ENCODE peak calls at places on chromosomes 11 and 22, in seven cellular contexts. A is HepG2, L is K562, V is SK-N-SH, E is HCT116, O is H1, N is GM12878. G is an unnamed sample.

GRCh38 chr11:46977038-46977818 is 40.7 kb downstream of the CSTPP1 start:
- DNase-seq in A (peak), L (no peak), V (no peak), E (no peak), O (no peak), N (no peak), G (no peak)

GRCh38 chr22:41893591-41894375 is 21.1 kb downstream of the SHISA8 start:
- DNase-seq in A (no peak), L (no peak), V (no peak), E (no peak), O (no peak), N (no peak), G (no peak)

GRCh38 chr22:29307658-29308147 is 1.3 kb downstream of the GAS2L1 start:
- DNase-seq in A (no peak), L (no peak), V (peak), E (no peak), O (no peak), N (no peak), G (no peak)

GRCh38 chr11:124917115-124917637 is 1.9 kb upstream of the HEPN1 start:
- DNase-seq in A (peak), L (no peak), V (no peak), E (no peak), O (no peak), N (no peak), G (no peak)

GRCh38 chr22:19750666-19751490 is 9.7 kb upstream of the TBX1 start:
- DNase-seq in A (no peak), L (no peak), V (no peak), E (no peak), O (no peak), N (no peak), G (peak)

GRCh38 chr11:113023228-113023627 is 62.0 kb downstream of the NCAM1 start:
- DNase-seq in A (no peak), L (no peak), V (no peak), E (no peak), O (no peak), N (no peak), G (no peak)

GRCh38 chr22:40310081-40310770 is 36.1 kb upstream of the ADSL start:
- DNase-seq in A (no peak), L (no peak), V (no peak), E (no peak), O (no peak), N (no peak), G (no peak)

GRCh38 chr11:69367211-69367964 is 73.4 kb downstream of the MYEOV start:
- DNase-seq in A (no peak), L (no peak), V (no peak), E (no peak), O (peak), N (no peak), G (no peak)

GRCh38 chr11:75468534-75469340 is 35.7 kb upstream of the KLHL35 start:
- DNase-seq in A (no peak), L (peak), V (peak), E (no peak), O (no peak), N (no peak), G (no peak)

GRCh38 chr22:24427500-24428164 is at the start of gene ADORA2A:
- DNase-seq in A (no peak), L (no peak), V (peak), E (no peak), O (no peak), N (peak), G (no peak)

GRCh38 chr22:40708177-40708576 is 28.9 kb downstream of the MCHR1 start:
- DNase-seq in A (no peak), L (no peak), V (no peak), E (no peak), O (no peak), N (no peak), G (no peak)

GRCh38 chr11:104564921-104565580 is 333.2 kb downstream of the CASP12 start:
- DNase-seq in A (no peak), L (no peak), V (no peak), E (no peak), O (no peak), N (no peak), G (no peak)

GRCh38 chr11:124970925-124971324 is 16.9 kb downstream of the CCDC15 start:
- DNase-seq in A (peak), L (peak), V (peak), E (peak), O (no peak), N (no peak), G (peak)

GRCh38 chr11:44313701-44314489 is 4.0 kb upstream of the ALX4 start:
- DNase-seq in A (no peak), L (no peak), V (no peak), E (no peak), O (no peak), N (no peak), G (peak)

GRCh38 chr11:30917859-30918478 is 331.8 kb upstream of the MPPED2 start:
- DNase-seq in A (peak), L (peak), V (peak), E (peak), O (no peak), N (no peak), G (peak)

GRCh38 chr11:69598147-69598546 is 42.8 kb upstream of the CCND1 start:
- DNase-seq in A (no peak), L (no peak), V (peak), E (no peak), O (peak), N (no peak), G (peak)

GRCh38 chr11:124839051-124839971 is 25.9 kb upstream of the ROBO3 start:
- DNase-seq in A (no peak), L (peak), V (peak), E (no peak), O (peak), N (no peak), G (no peak)

GRCh38 chr11:60469723-60470122 is 14.1 kb downstream of the MS4A1 start:
- DNase-seq in A (no peak), L (no peak), V (no peak), E (no peak), O (no peak), N (no peak), G (no peak)

GRCh38 chr11:96065379-96065778 is 141.5 kb upstream of the MTMR2 start:
- DNase-seq in A (no peak), L (no peak), V (no peak), E (no peak), O (no peak), N (no peak), G (no peak)

GRCh38 chr11:66150140-66150539 is 80.1 kb downstream of the PACS1 start:
- DNase-seq in A (no peak), L (no peak), V (no peak), E (no peak), O (no peak), N (no peak), G (no peak)

GRCh38 chr22:43867839-43868652 is 5.7 kb upstream of the SULT4A1 start:
- DNase-seq in A (no peak), L (peak), V (no peak), E (no peak), O (peak), N (no peak), G (peak)

GRCh38 chr11:79676396-79676795 is 235.6 kb upstream of the TENM4 start:
- DNase-seq in A (no peak), L (no peak), V (no peak), E (no peak), O (no peak), N (no peak), G (no peak)

GRCh38 chr11:113874920-113875413 is 405 bp downstream of the USP28 start:
- DNase-seq in A (no peak), L (no peak), V (peak), E (no peak), O (no peak), N (no peak), G (peak)

GRCh38 chr11:116563028-116563712 is 209.6 kb downstream of the BUD13 start:
- DNase-seq in A (peak), L (peak), V (no peak), E (no peak), O (no peak), N (no peak), G (peak)

GRCh38 chr11:121964591-121964990 is 151.4 kb downstream of the BLID start:
- DNase-seq in A (no peak), L (no peak), V (no peak), E (no peak), O (no peak), N (no peak), G (peak)

GRCh38 chr22:30324008-30324730 is 2.6 kb downstream of the TBC1D10A start:
- DNase-seq in A (no peak), L (no peak), V (no peak), E (no peak), O (no peak), N (no peak), G (no peak)

GRCh38 chr11:19025799-19026406 is 34.6 kb downstream of the MRGPRX2 start:
- DNase-seq in A (no peak), L (no peak), V (peak), E (no peak), O (no peak), N (no peak), G (no peak)

GRCh38 chr11:96622026-96622634 is 232.3 kb downstream of the JRKL start:
- DNase-seq in A (no peak), L (no peak), V (no peak), E (no peak), O (no peak), N (no peak), G (no peak)

GRCh38 chr11:9953994-9954626 is 290.2 kb downstream of the SWAP70 start:
- DNase-seq in A (no peak), L (no peak), V (no peak), E (no peak), O (no peak), N (no peak), G (no peak)

GRCh38 chr11:125995313-125995712 is 49.5 kb downstream of the VSIG10L2 start:
- DNase-seq in A (no peak), L (no peak), V (no peak), E (no peak), O (no peak), N (no peak), G (no peak)

GRCh38 chr22:25166266-25167056 is 33.2 kb upstream of the CRYBB3 start:
- DNase-seq in A (no peak), L (no peak), V (no peak), E (no peak), O (no peak), N (no peak), G (no peak)

GRCh38 chr22:22753526-22754267 is 109.3 kb downstream of the GGTLC2 start:
- DNase-seq in A (peak), L (peak), V (peak), E (peak), O (peak), N (no peak), G (peak)

GRCh38 chr11:3136542-3137455 is 28.3 kb downstream of the OSBPL5 start:
- DNase-seq in A (no peak), L (no peak), V (no peak), E (no peak), O (no peak), N (no peak), G (no peak)

GRCh38 chr11:93348931-93349330 is 18.4 kb downstream of the DEUP1 start:
- DNase-seq in A (no peak), L (no peak), V (no peak), E (no peak), O (no peak), N (no peak), G (no peak)

GRCh38 chr11:130737041-130737830 is 179.0 kb downstream of the SNX19 start:
- DNase-seq in A (no peak), L (no peak), V (no peak), E (no peak), O (no peak), N (no peak), G (no peak)

GRCh38 chr11:104191124-104191523 is 27.2 kb upstream of the PDGFD start:
- DNase-seq in A (no peak), L (no peak), V (no peak), E (no peak), O (no peak), N (no peak), G (no peak)

GRCh38 chr22:27727673-27728451 is 73.7 kb downstream of the MN1 start:
- DNase-seq in A (no peak), L (no peak), V (no peak), E (no peak), O (no peak), N (no peak), G (no peak)

GRCh38 chr22:23772315-23773246 is at the start of gene MMP11:
- DNase-seq in A (no peak), L (peak), V (peak), E (no peak), O (peak), N (no peak), G (peak)

GRCh38 chr11:129722529-129722928 is 93.1 kb upstream of the TMEM45B start:
- DNase-seq in A (no peak), L (no peak), V (no peak), E (no peak), O (no peak), N (no peak), G (no peak)

GRCh38 chr11:129721685-129722084 is 94.0 kb upstream of the TMEM45B start:
- DNase-seq in A (no peak), L (no peak), V (no peak), E (no peak), O (no peak), N (no peak), G (no peak)

GRCh38 chr11:129719037-129719436 is 96.6 kb upstream of the TMEM45B start:
- DNase-seq in A (no peak), L (no peak), V (no peak), E (no peak), O (no peak), N (no peak), G (no peak)

GRCh38 chr11:129720994-129721393 is 94.7 kb upstream of the TMEM45B start:
- DNase-seq in A (no peak), L (no peak), V (no peak), E (no peak), O (no peak), N (no peak), G (no peak)

DNA sequence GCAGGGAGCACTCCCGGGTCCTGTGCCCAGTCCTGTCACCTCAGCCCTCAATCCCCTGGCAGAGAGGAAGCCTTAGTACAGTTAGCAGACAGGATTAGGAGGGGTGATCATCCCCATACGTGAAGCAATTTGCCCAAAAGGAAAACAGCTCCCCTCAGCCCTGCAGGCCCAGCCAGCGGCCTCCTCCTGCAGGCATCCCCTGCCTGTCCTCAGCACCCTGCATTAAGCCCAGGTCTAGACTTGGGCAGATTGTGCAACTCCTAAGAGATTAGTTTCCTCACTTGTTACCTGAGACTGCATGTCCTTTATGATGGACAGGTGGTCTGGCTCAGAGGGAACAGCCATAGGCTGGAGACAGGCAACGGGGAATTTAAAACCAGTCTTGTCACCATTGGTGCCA is 95.5 kb upstream of the TMEM45B start:
- DNase-seq in A (no peak), L (no peak), V (no peak), E (no peak), O (no peak), N (no peak), G (no peak)
- TF ChIP-seq JUND in A (no peak), L (no peak), V (no peak), E (no peak), O (no peak), N (no peak), G (no peak)

DNA sequence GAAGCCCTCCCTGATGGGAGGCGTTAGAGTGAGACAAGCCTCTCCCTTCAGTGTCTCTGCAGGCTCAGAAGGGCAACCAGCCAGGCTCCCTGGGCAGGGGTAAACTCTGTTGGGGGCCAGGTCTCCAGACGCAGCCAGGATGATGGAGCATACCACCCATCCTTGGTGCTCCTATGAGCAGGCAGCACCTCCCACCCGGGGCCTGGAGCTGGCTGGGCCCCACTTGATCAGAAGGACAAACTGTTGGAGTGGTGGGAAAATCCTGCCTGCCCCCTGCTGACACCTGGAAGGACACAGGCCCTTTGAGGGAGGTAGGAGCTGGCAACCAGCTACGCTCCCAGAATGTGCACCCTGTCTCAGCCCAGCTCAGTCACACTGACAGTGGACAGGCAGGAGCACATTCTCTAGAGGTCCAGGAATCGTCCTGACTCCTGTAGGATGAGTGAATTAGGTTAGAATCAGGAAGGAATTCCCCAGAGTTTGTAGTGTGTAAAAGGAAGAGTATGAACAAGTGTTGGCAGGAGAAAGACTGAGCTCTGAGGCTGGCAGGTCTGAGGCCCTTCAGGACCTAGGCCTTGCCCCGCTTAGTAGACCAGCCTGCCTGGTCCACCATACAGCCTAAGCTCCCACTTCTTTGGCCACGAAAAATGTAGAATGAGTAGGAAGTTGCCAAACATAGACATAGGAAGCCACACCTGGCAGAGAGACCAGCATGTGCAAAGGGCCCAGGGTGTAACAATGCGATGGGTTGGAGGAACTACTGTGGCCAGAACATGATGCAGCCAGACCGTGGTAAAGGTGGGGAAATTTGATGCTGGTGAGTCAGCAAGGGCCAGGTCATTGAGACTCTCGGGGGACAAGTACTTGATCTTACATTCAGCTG is 19.1 kb downstream of the ARHGEF17 start:
- DNase-seq in A (no peak), L (no peak), V (no peak), E (no peak), O (no peak), N (peak), G (no peak)
- TF ChIP-seq JUND in A (no peak), L (no peak), V (no peak), E (no peak), O (no peak), N (no peak), G (no peak)

DNA sequence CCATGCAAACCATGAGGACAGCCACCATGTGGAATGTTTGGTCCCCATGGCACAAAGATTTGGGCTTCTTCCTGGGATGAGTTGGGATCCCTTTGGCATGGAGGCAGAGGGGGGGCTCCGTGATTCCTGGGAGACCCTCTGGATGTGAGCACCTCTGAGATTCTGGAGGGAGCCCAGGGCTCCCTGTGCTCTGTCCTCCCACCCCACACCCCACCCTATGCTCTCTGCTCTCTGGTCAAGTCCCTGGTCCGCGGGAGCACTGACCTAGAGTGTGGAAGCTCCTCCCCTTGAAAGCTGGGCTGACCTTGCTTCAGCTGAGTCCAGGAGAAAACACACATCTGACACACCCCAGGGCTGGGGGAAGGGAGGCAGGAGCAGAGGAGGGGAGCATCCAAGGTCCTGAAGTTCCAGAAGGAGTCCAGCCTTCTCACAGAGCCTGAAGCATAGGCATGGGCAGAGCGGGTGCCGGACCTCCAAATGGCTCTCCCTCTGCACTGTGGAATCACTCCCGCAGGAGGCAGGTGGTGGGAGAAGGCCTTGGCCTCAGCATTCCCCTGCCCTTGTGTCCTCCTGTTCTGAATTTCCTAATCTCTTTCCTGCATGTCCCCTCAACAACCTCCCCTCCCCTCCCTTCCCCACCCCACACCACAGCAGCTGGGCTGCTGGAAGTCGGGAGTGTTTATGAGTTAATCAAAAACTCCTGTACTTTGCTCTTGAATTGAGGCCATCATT is 25.7 kb upstream of the OAF start:
- DNase-seq in A (peak), L (no peak), V (peak), E (no peak), O (peak), N (no peak), G (no peak)
- TF ChIP-seq JUND in A (peak), L (no peak), V (no peak), E (no peak), O (no peak), N (no peak), G (no peak)

DNA sequence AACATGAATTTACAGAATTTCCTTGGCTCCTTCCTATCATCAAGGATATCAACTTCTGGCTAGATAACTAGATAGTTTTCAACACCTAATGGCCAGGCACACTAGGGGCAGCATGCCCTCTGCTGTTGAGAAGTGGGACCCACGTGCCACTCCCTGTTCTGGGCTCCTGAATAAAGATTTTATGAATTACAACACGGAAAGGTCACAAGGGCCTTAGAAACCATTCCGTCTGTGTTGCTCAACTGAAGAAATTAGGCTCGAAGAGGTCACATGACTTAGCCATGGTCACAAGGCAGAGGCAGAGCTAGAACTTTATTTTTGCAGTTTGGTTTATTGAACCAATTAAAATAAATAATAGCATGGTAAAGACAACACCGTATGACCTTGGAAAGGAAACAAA is 36.0 kb downstream of the PRCP start:
- DNase-seq in A (peak), L (peak), V (peak), E (peak), O (no peak), N (no peak), G (peak)
- TF ChIP-seq JUND in A (no peak), L (no peak), V (no peak), E (no peak), O (no peak), N (no peak), G (no peak)

DNA sequence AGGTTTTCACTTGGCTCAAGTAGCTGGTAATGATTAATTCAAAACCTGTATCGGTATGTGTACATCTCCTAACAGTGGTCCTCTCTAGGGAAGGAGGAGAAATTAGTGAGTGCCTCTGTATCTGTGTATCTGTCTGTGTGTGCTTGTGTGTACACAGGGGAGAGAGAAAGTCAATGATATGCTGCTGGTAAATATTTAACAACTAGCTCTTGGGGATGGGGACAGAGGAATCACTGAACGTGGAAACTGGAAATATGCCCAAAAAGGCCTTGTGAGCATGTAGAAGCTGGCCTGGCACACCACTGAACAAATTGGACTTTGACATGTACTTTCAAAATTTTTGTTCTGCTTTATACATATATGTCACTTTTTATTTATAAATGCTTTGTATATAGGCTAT is 214.0 kb upstream of the SYN3 start:
- DNase-seq in A (peak), L (no peak), V (no peak), E (no peak), O (no peak), N (no peak), G (no peak)
- TF ChIP-seq JUND in A (no peak), L (no peak), V (no peak), E (no peak), O (no peak), N (no peak), G (no peak)